ENCODE peak calls at places on chromosomes 12 and 14, in six cellular contexts. One of them, this sample, is unnamed.

GRCh38 chr14:79451601-79452000 is 759.7 kb downstream of the DIO2 start:
- DNase-seq in right atrium auricular region: no peak
- DNase-seq in body of pancreas: no peak
- DNase-seq in HEK293T: no peak
- DNase-seq in central memory CD8-positive, alpha-beta T cell: no peak
- DNase-seq in naive thymus-derived CD8-positive, alpha-beta T cell: no peak
- DNase-seq in this sample: no peak

GRCh38 chr12:127270193-127270592 is 996.8 kb upstream of the TMEM132C start:
- DNase-seq in central memory CD8-positive, alpha-beta T cell: no peak
- DNase-seq in HEK293T: no peak
- DNase-seq in naive thymus-derived CD8-positive, alpha-beta T cell: no peak
- DNase-seq in right atrium auricular region: no peak
- DNase-seq in body of pancreas: no peak
- DNase-seq in this sample: no peak

GRCh38 chr12:123983822-123984485 is 10.9 kb downstream of the ZNF664 start:
- DNase-seq in naive thymus-derived CD8-positive, alpha-beta T cell: peak; percentile 30
- DNase-seq in body of pancreas: peak; percentile 57
- DNase-seq in right atrium auricular region: no peak
- DNase-seq in HEK293T: peak; percentile 56
- DNase-seq in central memory CD8-positive, alpha-beta T cell: peak; percentile 26
- DNase-seq in this sample: peak; percentile 55

GRCh38 chr12:6752181-6752930 is 585 bp downstream of the MLF2 start:
- DNase-seq in right atrium auricular region: peak; percentile 60
- DNase-seq in naive thymus-derived CD8-positive, alpha-beta T cell: peak; percentile 27
- DNase-seq in HEK293T: peak; percentile 55
- DNase-seq in body of pancreas: peak; percentile 49
- DNase-seq in central memory CD8-positive, alpha-beta T cell: no peak
- DNase-seq in this sample: no peak

GRCh38 chr14:102362084-102362483 is 606 bp downstream of the CINP start:
- DNase-seq in naive thymus-derived CD8-positive, alpha-beta T cell: no peak
- DNase-seq in central memory CD8-positive, alpha-beta T cell: no peak
- DNase-seq in HEK293T: no peak
- DNase-seq in right atrium auricular region: no peak
- DNase-seq in body of pancreas: no peak
- DNase-seq in this sample: peak; percentile 58

GRCh38 chr12:131122631-131123030 is 168.9 kb downstream of the ADGRD1 start:
- DNase-seq in right atrium auricular region: no peak
- DNase-seq in HEK293T: no peak
- DNase-seq in central memory CD8-positive, alpha-beta T cell: no peak
- DNase-seq in body of pancreas: no peak
- DNase-seq in naive thymus-derived CD8-positive, alpha-beta T cell: no peak
- DNase-seq in this sample: no peak

GRCh38 chr14:96614528-96614927 is 112.3 kb downstream of the PAPOLA start:
- DNase-seq in HEK293T: peak; percentile 18
- DNase-seq in central memory CD8-positive, alpha-beta T cell: no peak
- DNase-seq in right atrium auricular region: no peak
- DNase-seq in naive thymus-derived CD8-positive, alpha-beta T cell: no peak
- DNase-seq in body of pancreas: no peak
- DNase-seq in this sample: no peak

GRCh38 chr14:101233016-101233355 is 328.3 kb upstream of the DIO3 start:
- DNase-seq in HEK293T: no peak
- DNase-seq in central memory CD8-positive, alpha-beta T cell: no peak
- DNase-seq in naive thymus-derived CD8-positive, alpha-beta T cell: no peak
- DNase-seq in body of pancreas: no peak
- DNase-seq in right atrium auricular region: no peak
- DNase-seq in this sample: no peak

GRCh38 chr12:51752490-51752889 is 96.0 kb downstream of the FIGNL2 start:
- DNase-seq in body of pancreas: peak; percentile 65
- DNase-seq in HEK293T: peak; percentile 60
- DNase-seq in right atrium auricular region: peak; percentile 78
- DNase-seq in central memory CD8-positive, alpha-beta T cell: no peak
- DNase-seq in naive thymus-derived CD8-positive, alpha-beta T cell: no peak
- DNase-seq in this sample: no peak

GRCh38 chr14:94677747-94678146 is 65.6 kb downstream of the SERPINA3 start:
- DNase-seq in central memory CD8-positive, alpha-beta T cell: no peak
- DNase-seq in right atrium auricular region: no peak
- DNase-seq in body of pancreas: no peak
- DNase-seq in naive thymus-derived CD8-positive, alpha-beta T cell: no peak
- DNase-seq in HEK293T: no peak
- DNase-seq in this sample: no peak

GRCh38 chr12:103169-103981 is 36.8 kb downstream of the IQSEC3 start:
- DNase-seq in central memory CD8-positive, alpha-beta T cell: no peak
- DNase-seq in HEK293T: peak; percentile 78
- DNase-seq in right atrium auricular region: no peak
- DNase-seq in body of pancreas: no peak
- DNase-seq in naive thymus-derived CD8-positive, alpha-beta T cell: no peak
- DNase-seq in this sample: no peak

GRCh38 chr14:64253672-64254071 is 40.5 kb downstream of the ESR2 start:
- DNase-seq in HEK293T: no peak
- DNase-seq in right atrium auricular region: no peak
- DNase-seq in central memory CD8-positive, alpha-beta T cell: no peak
- DNase-seq in naive thymus-derived CD8-positive, alpha-beta T cell: no peak
- DNase-seq in body of pancreas: no peak
- DNase-seq in this sample: no peak

GRCh38 chr12:69738351-69739286 is at the start of gene RAB3IP:
- DNase-seq in central memory CD8-positive, alpha-beta T cell: peak; percentile 76
- DNase-seq in body of pancreas: peak; percentile 94
- DNase-seq in right atrium auricular region: peak; percentile 61
- DNase-seq in naive thymus-derived CD8-positive, alpha-beta T cell: peak; percentile 88
- DNase-seq in HEK293T: peak; percentile 98
- DNase-seq in this sample: peak; percentile 88

GRCh38 chr14:71142375-71143038 is 235.2 kb downstream of the PCNX1 start:
- DNase-seq in right atrium auricular region: no peak
- DNase-seq in body of pancreas: no peak
- DNase-seq in central memory CD8-positive, alpha-beta T cell: peak; percentile 14
- DNase-seq in naive thymus-derived CD8-positive, alpha-beta T cell: no peak
- DNase-seq in HEK293T: no peak
- DNase-seq in this sample: peak; percentile 54

GRCh38 chr12:58032156-58032555 is 90.8 kb downstream of the ATP23 start:
- DNase-seq in right atrium auricular region: no peak
- DNase-seq in HEK293T: no peak
- DNase-seq in naive thymus-derived CD8-positive, alpha-beta T cell: no peak
- DNase-seq in central memory CD8-positive, alpha-beta T cell: no peak
- DNase-seq in body of pancreas: no peak
- DNase-seq in this sample: no peak

GRCh38 chr14:68979722-68980552 is 835 bp upstream of the ACTN1 start:
- DNase-seq in HEK293T: peak; percentile 43
- DNase-seq in central memory CD8-positive, alpha-beta T cell: no peak
- DNase-seq in body of pancreas: peak; percentile 64
- DNase-seq in naive thymus-derived CD8-positive, alpha-beta T cell: no peak
- DNase-seq in right atrium auricular region: no peak
- DNase-seq in this sample: no peak

GRCh38 chr12:54173066-54173726 is 15.6 kb downstream of the SMUG1 start:
- DNase-seq in right atrium auricular region: no peak
- DNase-seq in naive thymus-derived CD8-positive, alpha-beta T cell: peak; percentile 2
- DNase-seq in HEK293T: peak; percentile 64
- DNase-seq in central memory CD8-positive, alpha-beta T cell: no peak
- DNase-seq in body of pancreas: peak; percentile 38
- DNase-seq in this sample: peak; percentile 26

GRCh38 chr12:49892084-49892731 is 11.5 kb downstream of the FAIM2 start:
- DNase-seq in body of pancreas: no peak
- DNase-seq in right atrium auricular region: no peak
- DNase-seq in central memory CD8-positive, alpha-beta T cell: no peak
- DNase-seq in HEK293T: no peak
- DNase-seq in naive thymus-derived CD8-positive, alpha-beta T cell: no peak
- DNase-seq in this sample: no peak

GRCh38 chr12:113860950-113861349 is 105.2 kb downstream of the RBM19 start:
- DNase-seq in HEK293T: no peak
- DNase-seq in central memory CD8-positive, alpha-beta T cell: no peak
- DNase-seq in right atrium auricular region: no peak
- DNase-seq in naive thymus-derived CD8-positive, alpha-beta T cell: no peak
- DNase-seq in body of pancreas: no peak
- DNase-seq in this sample: no peak